ENCODE peak calls at places on chromosomes 13 and 19, in four cellular contexts. R is gastrocnemius medialis, X is hepatocyte, D is ovary. Y is an unnamed sample.

GRCh38 chr19:38511074-38511708 is 77.7 kb downstream of the RYR1 start:
- DNase-seq in X (no peak), R (no peak), D (no peak), Y (no peak)

GRCh38 chr19:52687658-52688057 is 47.2 kb downstream of the ZNF611 start:
- DNase-seq in D (no peak), X (no peak), R (no peak), Y (no peak)

GRCh38 chr13:100230813-100231575 is 142.1 kb downstream of the PCCA start:
- DNase-seq in R (no peak), X (no peak), D (no peak), Y (no peak)

GRCh38 chr13:112229992-112230872 is 145.9 kb upstream of the SPACA7 start:
- DNase-seq in R (no peak), D (no peak), X (no peak), Y (no peak)

GRCh38 chr13:97043302-97043701 is 49.0 kb upstream of the OXGR1 start:
- DNase-seq in R (no peak), X (no peak), D (no peak), Y (no peak)

GRCh38 chr13:22931576-22931975 is 249.2 kb upstream of the SGCG start:
- DNase-seq in R (no peak), D (no peak), X (no peak), Y (no peak)

GRCh38 chr13:102591988-102592781 is 4.6 kb upstream of the TPP2 start:
- DNase-seq in D (peak; percentile 75), R (peak; percentile 70), X (peak; percentile 83), Y (peak; percentile 38)

GRCh38 chr19:33208904-33209843 is 15.0 kb downstream of the LRP3 start:
- DNase-seq in D (peak; percentile 74), X (no peak), R (no peak), Y (no peak)

GRCh38 chr19:51098366-51099069 is 9.7 kb downstream of the CTU1 start:
- DNase-seq in D (peak; percentile 47), X (peak; percentile 34), R (no peak), Y (no peak)

GRCh38 chr13:53110614-53111013 is 82.0 kb downstream of the OLFM4 start:
- DNase-seq in X (no peak), R (no peak), D (no peak), Y (no peak)

GRCh38 chr19:12865746-12866415 is 15.4 kb downstream of the DNASE2 start:
- DNase-seq in R (no peak), D (no peak), X (no peak), Y (no peak)

GRCh38 chr13:48843630-48844380 is 131.9 kb upstream of the FNDC3A start:
- DNase-seq in D (no peak), X (no peak), R (no peak), Y (no peak)

GRCh38 chr13:113567681-113568080 is 16.9 kb upstream of the TFDP1 start:
- DNase-seq in D (no peak), R (no peak), X (no peak), Y (no peak)

GRCh38 chr13:23159205-23159586 is 21.6 kb upstream of the SGCG start:
- DNase-seq in D (no peak), X (peak; percentile 68), R (no peak), Y (no peak)

GRCh38 chr13:98775844-98776598 is 23.5 kb upstream of the SLC15A1 start:
- DNase-seq in R (no peak), X (peak; percentile 88), D (no peak), Y (no peak)

GRCh38 chr19:50223439-50223716 is 20.0 kb downstream of the MYH14 start:
- DNase-seq in X (no peak), D (no peak), R (no peak), Y (no peak)

GRCh38 chr19:49403404-49404187 is 15.5 kb downstream of the KASH5 start:
- DNase-seq in D (no peak), R (no peak), X (no peak), Y (no peak)

GRCh38 chr13:48542138-48542537 is 9.3 kb upstream of the RCBTB2 start:
- DNase-seq in D (no peak), R (no peak), X (no peak), Y (no peak)

GRCh38 chr19:49890349-49891311 is 6.1 kb downstream of the IL4I1 start:
- DNase-seq in R (no peak), X (peak; percentile 58), D (peak; percentile 60), Y (no peak)

GRCh38 chr13:91014696-91015095 is 332.8 kb upstream of the MIR17HG start:
- DNase-seq in X (no peak), R (no peak), D (no peak), Y (no peak)

GRCh38 chr19:43408043-43408442 is 6.6 kb upstream of the TEX101 start:
- DNase-seq in X (no peak), R (no peak), D (no peak), Y (no peak)

GRCh38 chr19:1206063-1206732 is 620 bp downstream of the STK11 start:
- DNase-seq in R (no peak), X (peak; percentile 31), D (peak; percentile 57), Y (no peak)

GRCh38 chr13:88586263-88586662 is 915.1 kb downstream of the SLITRK5 start:
- DNase-seq in X (no peak), R (no peak), D (no peak), Y (no peak)

GRCh38 chr13:106917673-106918652 is 350.0 kb upstream of the ARGLU1 start:
- DNase-seq in D (peak; percentile 78), X (peak; percentile 89), R (peak; percentile 27), Y (peak; percentile 9)

GRCh38 chr19:38252935-38253691 is 3.1 kb downstream of the PPP1R14A start:
- DNase-seq in R (peak; percentile 18), X (peak; percentile 40), D (peak; percentile 67), Y (peak; percentile 55)

DNA sequence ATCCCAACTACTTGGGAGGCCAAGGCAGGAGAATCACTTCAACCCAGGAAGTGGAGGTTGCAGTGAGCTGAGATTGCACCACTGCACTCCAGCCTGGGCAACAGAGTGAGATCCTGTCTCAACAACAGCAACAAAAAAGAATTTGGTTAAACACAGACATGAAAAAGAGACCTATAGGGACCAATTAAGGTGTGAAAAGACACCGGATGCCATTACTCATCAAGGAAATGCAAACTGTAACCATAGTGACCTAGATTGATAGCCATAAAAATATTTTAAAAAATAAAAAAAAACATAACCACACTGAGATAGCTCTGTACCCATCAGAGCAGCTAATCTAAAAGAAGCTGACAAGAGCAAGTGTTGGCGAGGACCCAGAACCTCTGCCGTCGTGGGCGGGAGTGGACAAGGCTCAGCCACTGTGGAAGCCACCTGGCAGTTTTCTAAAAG is 37.1 kb upstream of the ISYNA1 start:
- DNase-seq in D (no peak), R (no peak), X (no peak), Y (no peak)
- H3K4me1 ChIP-seq in D (peaks cover 35% of the 10 kb centered on the region), R (peaks cover 85% of the 10 kb centered on the region), X (peaks cover 19% of the 10 kb centered on the region), Y (peaks cover 57% of the 10 kb centered on the region)

DNA sequence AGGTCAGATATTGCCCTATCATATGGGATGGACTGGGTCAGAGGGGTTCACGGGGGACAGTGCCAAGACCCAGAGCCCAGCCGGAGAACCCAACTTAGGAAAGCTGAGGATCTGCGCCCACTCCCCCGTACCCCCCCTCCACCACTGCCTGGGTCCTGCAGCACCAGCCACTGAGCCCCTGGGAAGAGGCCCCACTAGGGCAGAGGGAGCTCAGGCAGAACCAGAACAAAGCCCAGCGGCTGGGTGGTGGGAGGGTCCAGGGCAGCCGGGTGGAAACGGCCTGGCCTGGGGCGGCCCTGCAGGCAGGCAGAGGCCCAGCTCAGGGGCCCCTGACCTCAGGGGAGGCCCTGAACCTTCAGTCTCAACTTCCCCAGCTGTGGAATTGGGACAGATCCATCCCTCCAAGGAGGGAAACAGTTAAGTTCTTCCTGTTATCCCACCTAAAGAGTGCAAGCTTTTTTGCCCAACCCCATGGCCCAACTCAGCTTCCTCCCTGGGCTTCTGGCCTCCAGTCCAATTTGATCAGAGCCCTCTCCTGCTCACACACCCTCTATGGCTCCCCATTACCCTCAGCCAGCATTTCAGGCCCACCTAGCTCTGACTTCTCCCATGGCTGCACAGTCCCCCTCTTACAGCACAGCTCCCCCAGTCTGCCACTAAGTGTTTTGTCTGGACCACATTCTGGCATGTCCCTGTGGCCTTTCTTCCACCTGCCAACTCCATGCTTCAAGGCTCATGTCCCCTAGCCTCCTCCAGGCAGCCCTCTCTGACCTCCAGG is 3.1 kb downstream of the NR2F6 start:
- DNase-seq in D (no peak), R (no peak), X (no peak), Y (no peak)
- H3K27ac ChIP-seq in D (peak overlapping the region; percentile 15), R (peak overlapping the region; percentile 89), X (peak overlapping the region; percentile 86), Y (peak overlapping the region; percentile 75)

GRCh38 chr19:4713384-4713951 is 10.2 kb downstream of the DPP9 start:
- DNase-seq in X (peak; percentile 42), D (no peak), R (peak; percentile 99), Y (no peak)
- H3K4me1 ChIP-seq in X (peaks cover 8% of the 10 kb centered on the region), D (peaks cover 3% of the 10 kb centered on the region), R (peaks cover 56% of the 10 kb centered on the region), Y (peaks cover 23% of the 10 kb centered on the region)

GRCh38 chr13:51832471-51833152 is 12.4 kb downstream of the TMEM272 start:
- DNase-seq in D (no peak), X (no peak), R (peak; percentile 28), Y (no peak)
- H3K27ac ChIP-seq in D (no peak overlapping the region), X (no peak overlapping the region), R (no peak overlapping the region), Y (no peak overlapping the region)

GRCh38 chr19:6663236-6664187 is 6.4 kb downstream of the TNFSF14 start:
- DNase-seq in X (no peak), D (no peak), R (no peak), Y (no peak)
- H3K4me1 ChIP-seq in X (no peaks in the 10 kb centered on the region), D (no peaks in the 10 kb centered on the region), R (no peaks in the 10 kb centered on the region), Y (no peaks in the 10 kb centered on the region)